ENCODE peak calls at places on chromosomes 3 and 15, in seven cellular contexts. One of them, this sample, is unnamed.
A peak's percentile ranks its signal among the peaks of the same experiment; 100 is the strongest.

GRCh38 chr3:42032693-42033349 is 58.3 kb upstream of the TRAK1 start:
- DNase-seq in psoas muscle: peak; percentile 85
- DNase-seq in fibroblast of pulmonary artery: peak; percentile 97
- DNase-seq in D341Med: peak; percentile 87
- DNase-seq in DND-41: no peak
- DNase-seq in NCI-H1417: peak; percentile 69
- DNase-seq in HTR-8/SVneo: no peak
- DNase-seq in this sample: no peak

GRCh38 chr15:96350884-96351639 is 20.6 kb downstream of the NR2F2 start:
- DNase-seq in D341Med: no peak
- DNase-seq in DND-41: no peak
- DNase-seq in psoas muscle: no peak
- DNase-seq in NCI-H1417: no peak
- DNase-seq in HTR-8/SVneo: no peak
- DNase-seq in fibroblast of pulmonary artery: no peak
- DNase-seq in this sample: no peak

GRCh38 chr15:31270767-31271166 is 55.9 kb upstream of the KLF13 start:
- DNase-seq in psoas muscle: no peak
- DNase-seq in D341Med: peak; percentile 29
- DNase-seq in NCI-H1417: no peak
- DNase-seq in HTR-8/SVneo: no peak
- DNase-seq in DND-41: peak; percentile 16
- DNase-seq in fibroblast of pulmonary artery: no peak
- DNase-seq in this sample: no peak

GRCh38 chr3:69444980-69445379 is 59.1 kb upstream of the FRMD4B start:
- DNase-seq in D341Med: no peak
- DNase-seq in psoas muscle: no peak
- DNase-seq in HTR-8/SVneo: no peak
- DNase-seq in NCI-H1417: no peak
- DNase-seq in DND-41: no peak
- DNase-seq in fibroblast of pulmonary artery: no peak
- DNase-seq in this sample: no peak

GRCh38 chr3:131535596-131535995 is 32.8 kb upstream of the MRPL3 start:
- DNase-seq in fibroblast of pulmonary artery: no peak
- DNase-seq in DND-41: no peak
- DNase-seq in D341Med: no peak
- DNase-seq in NCI-H1417: no peak
- DNase-seq in HTR-8/SVneo: no peak
- DNase-seq in psoas muscle: no peak
- DNase-seq in this sample: no peak

GRCh38 chr15:92807971-92808571 is 92.1 kb upstream of the CHD2 start:
- DNase-seq in psoas muscle: no peak
- DNase-seq in NCI-H1417: peak; percentile 71
- DNase-seq in HTR-8/SVneo: no peak
- DNase-seq in D341Med: no peak
- DNase-seq in fibroblast of pulmonary artery: peak; percentile 30
- DNase-seq in DND-41: peak; percentile 41
- DNase-seq in this sample: no peak

GRCh38 chr15:66461917-66462316 is 35.6 kb downstream of the SNAPC5 start:
- DNase-seq in NCI-H1417: no peak
- DNase-seq in fibroblast of pulmonary artery: no peak
- DNase-seq in HTR-8/SVneo: no peak
- DNase-seq in DND-41: no peak
- DNase-seq in psoas muscle: no peak
- DNase-seq in D341Med: no peak
- DNase-seq in this sample: no peak

GRCh38 chr15:69325456-69325971 is 26.8 kb downstream of the PAQR5 start:
- DNase-seq in HTR-8/SVneo: no peak
- DNase-seq in DND-41: no peak
- DNase-seq in NCI-H1417: no peak
- DNase-seq in fibroblast of pulmonary artery: no peak
- DNase-seq in psoas muscle: no peak
- DNase-seq in D341Med: no peak
- DNase-seq in this sample: no peak